ENCODE peak calls at places on chromosomes 6 and 20, in seven cellular contexts. P is ovary; V is activated CD4-positive, alpha-beta T cell treated with anti-CD3 and anti-CD28 coated beads for 1 hour; J is aorta; K is NCI-H1436; L is adipocyte; U is AG08396. Q is an unnamed sample.
A peak's percentile ranks its signal among the peaks of the same experiment; 100 is the strongest.

GRCh38 chr6:41584668-41585205 is 38.6 kb downstream of the FOXP4 start:
- DNase-seq in P (no peak), K (no peak), J (no peak), L (no peak), U (no peak), V (no peak), Q (no peak)

GRCh38 chr6:126540161-126540560 is 200.2 kb downstream of the CENPW start:
- DNase-seq in V (no peak), L (peak; percentile 23), U (no peak), K (no peak), J (no peak), P (no peak), Q (no peak)

GRCh38 chr6:137430954-137431353 is 63.2 kb downstream of the OLIG3 start:
- DNase-seq in L (no peak), V (no peak), P (no peak), J (no peak), K (no peak), U (no peak), Q (no peak)

GRCh38 chr6:130043344-130043743 is 25.0 kb downstream of the L3MBTL3 start:
- DNase-seq in U (no peak), K (no peak), J (no peak), P (no peak), V (no peak), L (no peak), Q (no peak)

GRCh38 chr20:42152570-42152969 is 534.4 kb upstream of the CHD6 start:
- DNase-seq in U (no peak), P (no peak), L (no peak), J (no peak), K (no peak), V (no peak), Q (no peak)

GRCh38 chr6:125002090-125002741 is 40.0 kb downstream of the RNF217 start:
- DNase-seq in L (peak; percentile 64), K (no peak), U (peak; percentile 17), J (no peak), P (no peak), V (no peak), Q (no peak)

GRCh38 chr6:29629571-29629970 is 3.4 kb downstream of the GABBR1 start:
- DNase-seq in J (no peak), V (no peak), L (no peak), P (no peak), K (no peak), U (no peak), Q (no peak)

GRCh38 chr6:53672232-53672631 is 6.7 kb upstream of the KLHL31 start:
- DNase-seq in P (no peak), J (no peak), K (no peak), L (no peak), V (no peak), U (no peak), Q (no peak)

GRCh38 chr6:31881136-31881859 is 2.5 kb upstream of the SLC44A4 start:
- DNase-seq in J (no peak), L (no peak), V (no peak), K (no peak), P (no peak), U (no peak), Q (no peak)

GRCh38 chr6:81138236-81138635 is 614.2 kb downstream of the TENT5A start:
- DNase-seq in U (no peak), J (no peak), L (no peak), K (no peak), V (no peak), P (no peak), Q (no peak)

GRCh38 chr6:149385998-149386646 is 13.9 kb upstream of the SUMO4 start:
- DNase-seq in K (no peak), J (no peak), V (no peak), P (no peak), L (no peak), U (no peak), Q (no peak)

GRCh38 chr20:59912609-59913008 is 20.8 kb downstream of the SYCP2 start:
- DNase-seq in V (no peak), P (no peak), L (no peak), K (no peak), J (no peak), U (no peak), Q (no peak)

Q was measured in suprapubic skin.